ENCODE peak calls at places on chromosomes 5 and 9, in seven cellular contexts. O is NCI-H2029 treated with DMSO at 0.1 percent for 48 hours, R is NAMALWA, E is nucleus accumbens, X is GM23338, B is amniotic stem cell, A is AG09309. V is an unnamed sample.

GRCh38 chr5:17448877-17449276 is 49.2 kb upstream of the TAF11L2 start:
- DNase-seq in A (no peak), R (no peak), B (no peak), O (no peak), E (no peak), X (no peak), V (no peak)

GRCh38 chr9:20722221-20722620 is 38.2 kb downstream of the FOCAD start:
- DNase-seq in E (no peak), B (no peak), O (no peak), R (no peak), A (no peak), X (no peak), V (no peak)

GRCh38 chr5:95908799-95909198 is 52.9 kb downstream of the ELL2 start:
- DNase-seq in A (no peak), E (no peak), X (no peak), R (no peak), B (no peak), O (no peak), V (no peak)

GRCh38 chr5:149134778-149135169 is 6.5 kb upstream of the ABLIM3 start:
- DNase-seq in O (no peak), A (no peak), X (no peak), B (no peak), R (no peak), E (no peak), V (no peak)

GRCh38 chr5:151034422-151035379 is 14.3 kb downstream of the GPX3 start:
- DNase-seq in E (no peak), A (no peak), R (no peak), O (no peak), B (no peak), X (no peak), V (no peak)

GRCh38 chr9:130128251-130128650 is 44.0 kb upstream of the NCS1 start:
- DNase-seq in R (peak; percentile 20), O (no peak), A (no peak), B (no peak), X (no peak), E (no peak), V (peak; percentile 47)

GRCh38 chr5:1324719-1325190 is 20.1 kb downstream of the CLPTM1L start:
- DNase-seq in A (no peak), R (no peak), B (no peak), X (peak; percentile 39), O (no peak), E (no peak), V (no peak)

GRCh38 chr5:145697251-145698016 is 137.7 kb downstream of the PRELID2 start:
- DNase-seq in A (no peak), X (peak; percentile 68), O (no peak), R (peak; percentile 66), E (no peak), B (peak; percentile 14), V (peak; percentile 4)

GRCh38 chr9:27561697-27562096 is 11.6 kb downstream of the C9orf72 start:
- DNase-seq in O (no peak), E (no peak), A (no peak), R (no peak), X (no peak), B (no peak), V (no peak)

GRCh38 chr5:22242532-22242931 is 610.6 kb downstream of the CDH12 start:
- DNase-seq in E (no peak), X (peak; percentile 60), B (no peak), A (no peak), O (no peak), R (no peak), V (no peak)

GRCh38 chr5:111447099-111447498 is 65.2 kb downstream of the STARD4 start:
- DNase-seq in B (no peak), X (no peak), R (no peak), E (no peak), A (no peak), O (no peak), V (no peak)

GRCh38 chr5:37869221-37869620 is 29.4 kb upstream of the GDNF start:
- DNase-seq in R (no peak), E (no peak), B (no peak), A (no peak), O (no peak), X (no peak), V (no peak)

GRCh38 chr9:136939996-136940525 is 4.5 kb downstream of the FBXW5 start:
- DNase-seq in B (no peak), A (no peak), E (peak; percentile 18), R (no peak), X (no peak), O (no peak), V (no peak)

GRCh38 chr5:151881626-151882225 is 42.9 kb downstream of the GLRA1 start:
- DNase-seq in O (no peak), E (no peak), A (no peak), R (no peak), B (no peak), X (peak; percentile 25), V (no peak)

GRCh38 chr5:100479079-100479688 is 56.0 kb upstream of the FAM174A start:
- DNase-seq in A (peak; percentile 1), E (no peak), X (peak; percentile 67), R (peak; percentile 56), O (peak; percentile 70), B (no peak), V (no peak)

GRCh38 chr5:14286574-14287399 is 143.6 kb downstream of the TRIO start:
- DNase-seq in B (no peak), E (no peak), A (no peak), R (peak; percentile 82), O (no peak), X (no peak), V (no peak)

GRCh38 chr5:110106750-110107149 is 417.0 kb downstream of the MAN2A1 start:
- DNase-seq in E (no peak), X (no peak), R (no peak), O (no peak), A (no peak), B (no peak), V (no peak)

GRCh38 chr5:113193311-113193978 is 216.8 kb downstream of the DCP2 start:
- DNase-seq in R (no peak), O (no peak), A (no peak), X (no peak), E (no peak), B (no peak), V (no peak)

GRCh38 chr5:112419050-112419595 is at the start of gene EPB41L4A:
- DNase-seq in E (no peak), B (no peak), A (no peak), R (no peak), X (peak; percentile 74), O (no peak), V (no peak)

GRCh38 chr5:156421798-156422197 is 94.8 kb downstream of the SGCD start:
- DNase-seq in X (no peak), B (no peak), R (no peak), E (no peak), O (no peak), A (no peak), V (no peak)

GRCh38 chr9:136028760-136029470 is 66.2 kb downstream of the NACC2 start:
- DNase-seq in B (no peak), O (no peak), A (no peak), E (no peak), R (no peak), X (no peak), V (no peak)

GRCh38 chr5:6692906-6693305 is 20.3 kb upstream of the TENT4A start:
- DNase-seq in X (no peak), E (no peak), R (no peak), B (no peak), O (no peak), A (no peak), V (no peak)

GRCh38 chr9:130461218-130461630 is 16.5 kb downstream of the ASS1 start:
- DNase-seq in R (peak; percentile 78), O (no peak), A (no peak), X (peak; percentile 82), E (peak; percentile 16), B (no peak), V (peak; percentile 82)

GRCh38 chr5:77168187-77168883 is 42.1 kb upstream of the PDE8B start:
- DNase-seq in B (no peak), A (peak; percentile 13), R (no peak), X (no peak), O (peak; percentile 78), E (peak; percentile 55), V (no peak)

GRCh38 chr5:170571885-170572284 is 68.1 kb downstream of the KCNIP1 start:
- DNase-seq in O (no peak), B (no peak), E (no peak), X (no peak), A (no peak), R (no peak), V (no peak)

GRCh38 chr5:132771559-132771998 is 5.5 kb downstream of the SEPTIN8 start:
- DNase-seq in X (peak; percentile 84), O (no peak), E (no peak), A (peak; percentile 32), R (no peak), B (no peak), V (no peak)

GRCh38 chr5:170254056-170254455 is 21.3 kb downstream of the C5orf58 start:
- DNase-seq in A (no peak), B (no peak), E (no peak), O (no peak), R (peak; percentile 18), X (peak; percentile 34), V (peak; percentile 40)

GRCh38 chr9:137252555-137253506 is 1.7 kb downstream of the STPG3 start:
- DNase-seq in A (no peak), B (no peak), E (no peak), O (no peak), X (peak; percentile 60), R (no peak), V (no peak)

GRCh38 chr9:9122230-9122875 is 1322.8 kb upstream of the DMAC1 start:
- DNase-seq in A (no peak), X (no peak), B (no peak), O (no peak), E (no peak), R (no peak), V (no peak)

GRCh38 chr5:157198277-157199058 is 17.8 kb downstream of the ITK start:
- DNase-seq in A (no peak), R (no peak), B (no peak), E (no peak), O (no peak), X (no peak), V (no peak)

V was measured in GM19239.